ENCODE peak calls at places on chromosomes 7 and 10, in four cellular contexts. J, S, P and Q are unnamed samples.

GRCh38 chr10:49037187-49037586 is 78.1 kb downstream of the VSTM4 start:
- DNase-seq in P (peak; percentile 8), J (peak; percentile 20), S (no peak), Q (peak; percentile 75)

GRCh38 chr10:92747600-92747999 is 57.8 kb downstream of the HHEX start:
- DNase-seq in J (no peak), S (no peak), P (no peak), Q (no peak)

GRCh38 chr10:132540456-132540855 is 2.9 kb downstream of the INPP5A start:
- DNase-seq in P (peak; percentile 45), J (peak; percentile 51), S (no peak), Q (no peak)

GRCh38 chr7:100353685-100354330 is 4.1 kb upstream of the PILRB start:
- DNase-seq in P (no peak), S (no peak), J (no peak), Q (no peak)

GRCh38 chr10:46222364-46222935 is 64.3 kb upstream of the ANTXRL start:
- DNase-seq in S (no peak), P (peak; percentile 32), J (peak; percentile 48), Q (no peak)

GRCh38 chr7:6520163-6520981 is 30.9 kb downstream of the GRID2IP start:
- DNase-seq in S (no peak), P (no peak), J (no peak), Q (no peak)

GRCh38 chr10:77104459-77104980 is 533.1 kb downstream of the KCNMA1 start:
- DNase-seq in J (peak; percentile 91), S (no peak), P (peak; percentile 93), Q (no peak)

GRCh38 chr10:132618158-132618924 is 80.8 kb downstream of the INPP5A start:
- DNase-seq in P (peak; percentile 27), J (no peak), S (no peak), Q (no peak)

GRCh38 chr7:68706291-68706690 is 892.0 kb upstream of the AUTS2 start:
- DNase-seq in J (peak; percentile 67), P (no peak), S (no peak), Q (peak; percentile 66)

GRCh38 chr7:7761974-7762769 is 43.8 kb upstream of the RPA3 start:
- DNase-seq in S (peak; percentile 49), J (peak; percentile 33), P (peak; percentile 74), Q (no peak)
- H3K4me3 ChIP-seq in S (no peak overlapping the region), J (peak overlapping the region; percentile 50), P (peak overlapping the region; percentile 58), Q (no peak overlapping the region)

DNA sequence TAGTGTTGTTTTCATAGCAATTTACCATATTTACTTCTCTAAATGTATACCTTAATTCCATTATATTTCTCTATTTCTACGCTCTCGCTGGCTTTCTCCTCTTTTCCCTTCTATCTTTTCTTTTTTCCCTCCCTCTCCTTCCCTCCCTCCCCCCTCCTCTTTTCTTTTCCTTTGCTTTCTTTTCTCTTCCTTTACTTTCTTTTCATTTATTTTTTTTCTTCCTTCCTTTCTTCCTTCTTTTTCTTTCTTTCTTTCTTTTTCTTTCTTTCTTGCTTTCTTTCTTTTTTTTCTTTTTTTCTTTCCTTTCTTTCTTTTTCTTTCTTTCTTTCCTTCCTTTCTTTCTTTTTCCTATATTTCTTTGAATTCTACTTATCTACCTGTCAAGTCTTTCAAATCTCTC is 533.0 kb upstream of the POT1 start:
- DNase-seq in J (no peak), S (no peak), P (no peak), Q (no peak)
- TF ChIP-seq CTCF in J (no peak), S (no peak), P (no peak), Q (no peak)

GRCh38 chr7:47100148-47100547 is 481.8 kb downstream of the TNS3 start:
- DNase-seq in S (no peak), P (no peak), J (no peak), Q (no peak)
- H3K4me3 ChIP-seq in S (no peak overlapping the region), P (no peak overlapping the region), J (no peak overlapping the region), Q (no peak overlapping the region)

GRCh38 chr10:13991353-13991752 is 339.4 kb downstream of the FRMD4A start:
- DNase-seq in J (no peak), P (no peak), S (no peak), Q (no peak)
- TF ChIP-seq CTCF in J (peak; percentile 38), P (no peak), S (no peak), Q (no peak)

GRCh38 chr10:9016930-9017329 is 962.4 kb downstream of the GATA3 start:
- DNase-seq in J (no peak), P (no peak), S (no peak), Q (no peak)
- H3K4me3 ChIP-seq in J (no peak overlapping the region), P (no peak overlapping the region), S (no peak overlapping the region), Q (no peak overlapping the region)

GRCh38 chr10:44879531-44879899 is 31.6 kb upstream of the TMEM72 start:
- DNase-seq in S (no peak), P (no peak), J (no peak), Q (no peak)

GRCh38 chr10:44880090-44880715 is 30.9 kb upstream of the TMEM72 start:
- DNase-seq in P (no peak), S (no peak), J (no peak), Q (no peak)

GRCh38 chr10:44881639-44882038 is 29.5 kb upstream of the TMEM72 start:
- DNase-seq in J (no peak), S (no peak), P (no peak), Q (no peak)

GRCh38 chr10:44882146-44882720 is 28.9 kb upstream of the TMEM72 start:
- DNase-seq in J (no peak), P (no peak), S (no peak), Q (no peak)

DNA sequence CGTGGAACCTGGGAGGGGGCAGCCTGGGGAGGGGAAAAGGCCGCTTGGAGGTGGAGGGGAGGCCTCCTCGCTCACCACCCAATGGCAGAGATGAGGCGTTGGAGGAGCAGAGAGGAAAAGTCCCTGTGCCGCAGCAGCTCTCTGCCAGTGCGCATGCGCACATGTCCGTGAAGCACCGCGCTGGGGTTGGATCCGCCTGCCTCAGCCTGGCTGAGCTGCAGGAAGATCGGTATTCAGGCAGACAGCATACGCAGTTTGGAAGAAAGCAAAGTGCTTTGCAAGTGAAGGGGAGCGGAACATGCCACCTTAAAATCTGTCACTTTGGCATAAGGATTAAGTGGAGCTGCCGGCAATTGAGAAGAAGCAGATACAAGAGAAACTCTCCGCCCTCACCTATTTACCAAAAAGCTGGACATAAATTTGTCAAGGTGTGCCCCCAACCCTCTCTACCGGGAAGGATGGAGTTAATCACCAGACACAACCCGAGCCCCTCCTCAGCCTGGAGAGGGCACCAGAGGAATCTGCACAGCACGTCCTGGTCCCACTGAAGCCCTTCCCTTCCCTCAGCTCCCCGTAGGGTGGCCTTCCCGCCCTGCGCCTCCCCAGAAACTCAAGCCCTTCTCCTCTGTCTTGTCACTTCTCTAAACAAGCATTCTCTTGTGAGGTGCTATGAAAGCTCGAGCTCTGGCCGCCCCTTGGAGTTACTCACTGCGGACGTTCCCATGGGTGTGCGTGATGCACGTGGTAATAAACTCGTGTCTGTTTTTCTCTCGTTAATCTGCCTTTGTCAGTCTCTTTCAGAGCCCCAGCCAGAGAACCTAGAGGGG is 32.2 kb upstream of the TMEM72 start:
- DNase-seq in S (peak; percentile 95), P (peak; percentile 86), J (peak; percentile 82), Q (peak; percentile 10)
- TF ChIP-seq CTCF in S (peak; percentile 47), P (no peak), J (peak; percentile 33), Q (peak; percentile 24)

GRCh38 chr7:117489016-117489415 is 9.2 kb downstream of the CFTR start:
- DNase-seq in J (no peak), P (no peak), S (no peak), Q (no peak)
- H3K4me3 ChIP-seq in J (no peak overlapping the region), P (no peak overlapping the region), S (no peak overlapping the region), Q (no peak overlapping the region)

DNA sequence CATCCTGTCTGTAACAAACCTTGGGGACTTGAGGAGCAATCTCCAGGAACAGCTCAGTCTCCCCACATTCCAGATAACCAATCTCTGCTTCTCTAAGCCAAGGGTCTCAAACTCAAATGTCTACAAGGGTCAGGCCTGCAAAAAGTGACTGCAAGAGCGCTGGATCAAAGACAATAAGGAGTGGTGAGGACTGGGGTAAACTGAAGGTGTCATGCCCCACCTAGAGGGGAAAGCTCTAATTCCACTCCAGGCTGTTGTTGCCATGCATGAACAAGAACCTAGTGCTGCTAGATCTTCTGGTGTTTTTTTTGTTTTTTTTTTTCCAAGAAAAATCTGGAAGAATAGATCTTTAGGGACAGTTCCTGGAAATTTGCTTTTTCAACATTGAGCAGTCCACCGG is 117.9 kb upstream of the MACROH2A2 start:
- DNase-seq in S (no peak), P (peak; percentile 9), J (no peak), Q (no peak)
- TF ChIP-seq CTCF in S (no peak), P (peak; percentile 11), J (peak; percentile 38), Q (peak; percentile 34)